ENCODE peak calls at places on chromosome 1, in eight cellular contexts. J is nephron progenitor cell; R is endothelial cell; O is left cardiac atrium; D is A549; N is CD8-positive, alpha-beta T cell; W is Ammon's horn; L is GM13977. I is an unnamed sample.

GRCh38 chr1:218339267-218339831 is 5.8 kb upstream of the TGFB2 start:
- DNase-seq in O (no peak), N (no peak), J (no peak), R (no peak), W (peak), L (no peak), D (no peak), I (no peak)

GRCh38 chr1:212928323-212929281 is 21.7 kb upstream of the VASH2 start:
- DNase-seq in N (no peak), D (no peak), W (no peak), L (peak), J (no peak), O (no peak), R (no peak), I (peak)

GRCh38 chr1:7616076-7616833 is 154.8 kb upstream of the VAMP3 start:
- DNase-seq in J (peak), R (peak), O (peak), L (peak), W (no peak), N (peak), D (peak), I (peak)

GRCh38 chr1:86648255-86648654 is 56.1 kb upstream of the SH3GLB1 start:
- DNase-seq in O (no peak), J (no peak), R (no peak), N (no peak), D (no peak), L (no peak), W (no peak), I (no peak)

GRCh38 chr1:168031627-168032026 is 94.8 kb upstream of the MPC2 start:
- DNase-seq in D (no peak), R (no peak), J (no peak), W (no peak), L (peak), O (no peak), N (no peak), I (no peak)

GRCh38 chr1:108050911-108051624 is 86.1 kb upstream of the VAV3 start:
- DNase-seq in J (no peak), N (peak), R (peak), D (no peak), W (no peak), O (no peak), L (no peak), I (peak)

GRCh38 chr1:240967070-240967724 is 355.2 kb upstream of the GREM2 start:
- DNase-seq in O (no peak), R (no peak), W (no peak), L (no peak), N (no peak), D (no peak), J (no peak), I (no peak)

GRCh38 chr1:50841791-50842387 is 118.2 kb downstream of the FAF1 start:
- DNase-seq in N (no peak), L (no peak), D (no peak), W (no peak), R (no peak), O (no peak), J (no peak), I (no peak)

GRCh38 chr1:108012553-108012952 is 47.6 kb upstream of the VAV3 start:
- DNase-seq in R (no peak), W (no peak), J (no peak), O (no peak), D (no peak), N (no peak), L (no peak), I (peak)

GRCh38 chr1:204889681-204890373 is 19.2 kb downstream of the NFASC start:
- DNase-seq in L (no peak), J (no peak), W (no peak), O (no peak), N (no peak), R (no peak), D (no peak), I (peak)

GRCh38 chr1:115189814-115190541 is 100.7 kb upstream of the TSPAN2 start:
- DNase-seq in O (no peak), N (no peak), R (no peak), W (no peak), D (peak), J (no peak), L (no peak), I (no peak)

GRCh38 chr1:164731161-164731747 is 172.3 kb downstream of the PBX1 start:
- DNase-seq in J (no peak), D (no peak), O (no peak), L (no peak), W (no peak), N (no peak), R (no peak), I (no peak)

GRCh38 chr1:208510192-208510952 is 266.2 kb upstream of the PLXNA2 start:
- DNase-seq in W (no peak), O (no peak), R (no peak), L (no peak), N (no peak), D (no peak), J (no peak), I (no peak)

GRCh38 chr1:172254521-172255222 is 165.8 kb upstream of the C1orf105 start:
- DNase-seq in J (no peak), W (no peak), R (no peak), O (no peak), L (no peak), N (no peak), D (peak), I (peak)

GRCh38 chr1:115430717-115431116 is 92.7 kb upstream of the NGF start:
- DNase-seq in D (peak), J (no peak), W (peak), R (no peak), N (no peak), O (peak), L (no peak), I (no peak)

GRCh38 chr1:155481761-155482160 is 80.8 kb downstream of the ASH1L start:
- DNase-seq in O (no peak), L (no peak), W (no peak), R (no peak), N (no peak), D (no peak), J (no peak), I (no peak)

GRCh38 chr1:11790880-11791715 is 14.7 kb downstream of the MTHFR start:
- DNase-seq in J (no peak), R (no peak), W (peak), O (peak), N (no peak), L (no peak), D (peak), I (peak)

GRCh38 chr1:200351826-200352549 is 57.8 kb downstream of the ZNF281 start:
- DNase-seq in J (no peak), L (peak), O (no peak), W (no peak), N (peak), D (no peak), R (no peak), I (no peak)

GRCh38 chr1:58861510-58861909 is 77.7 kb upstream of the JUN start:
- DNase-seq in L (no peak), R (no peak), N (no peak), W (no peak), J (no peak), D (no peak), O (no peak), I (no peak)

GRCh38 chr1:112393634-112393976 is 2.4 kb upstream of the CTTNBP2NL start:
- DNase-seq in W (no peak), J (no peak), L (no peak), O (peak), N (no peak), D (no peak), R (no peak), I (no peak)

GRCh38 chr1:204746838-204747442 is 61.4 kb upstream of the LRRN2 start:
- DNase-seq in L (peak), J (peak), W (peak), D (peak), R (peak), O (no peak), N (peak), I (peak)

GRCh38 chr1:246724725-246725095 is 501 bp downstream of the SCCPDH start:
- DNase-seq in R (no peak), W (peak), N (no peak), D (peak), O (no peak), J (peak), L (no peak), I (peak)

GRCh38 chr1:89759036-89759435 is 61.8 kb upstream of the LRRC8D start:
- DNase-seq in W (no peak), L (no peak), D (no peak), J (no peak), R (no peak), N (no peak), O (no peak), I (no peak)

GRCh38 chr1:165884690-165885304 is 57.4 kb downstream of the UCK2 start:
- DNase-seq in D (no peak), R (no peak), W (no peak), J (no peak), L (no peak), N (no peak), O (no peak), I (peak)

GRCh38 chr1:41530411-41530810 is 45.9 kb upstream of the EDN2 start:
- DNase-seq in L (no peak), N (no peak), W (no peak), J (no peak), R (no peak), D (no peak), O (no peak), I (no peak)

GRCh38 chr1:78491311-78492071 is 717 bp downstream of the PTGFR start:
- DNase-seq in N (no peak), O (peak), R (peak), J (peak), D (no peak), W (peak), L (no peak), I (no peak)

GRCh38 chr1:34188985-34189384 is 12.3 kb downstream of the C1orf94 start:
- DNase-seq in L (no peak), J (no peak), W (no peak), R (no peak), O (no peak), D (no peak), N (no peak), I (no peak)

GRCh38 chr1:218811497-218811896 is 362.2 kb upstream of the LYPLAL1 start:
- DNase-seq in L (no peak), W (peak), N (no peak), D (no peak), J (no peak), R (no peak), O (peak), I (no peak)

GRCh38 chr1:83761084-83761760 is 237.7 kb downstream of the TTLL7 start:
- DNase-seq in W (no peak), D (no peak), R (no peak), J (peak), L (peak), O (no peak), N (no peak), I (peak)

I was measured in SJCRH30.